ENCODE peak calls at places on chromosomes 11 and 22, in seven cellular contexts. B is lower lobe of right lung; U is CD4-positive, alpha-beta T cell; Y is fibroblast of lung; C is stomach; J is PC-9; S is spleen. R is an unnamed sample.

GRCh38 chr11:126115820-126116319 is 53.2 kb upstream of the CDON start:
- DNase-seq in B (peak; percentile 85), U (no peak), Y (peak; percentile 97), C (peak; percentile 85), J (peak; percentile 75), S (peak; percentile 62), R (peak; percentile 87)

GRCh38 chr22:24165673-24166072 is 15.6 kb upstream of the SUSD2 start:
- DNase-seq in B (no peak), U (no peak), Y (peak; percentile 21), C (no peak), J (no peak), S (no peak), R (no peak)

GRCh38 chr11:65148657-65149056 is 14.3 kb upstream of the SYVN1 start:
- DNase-seq in B (no peak), U (no peak), Y (no peak), C (no peak), J (no peak), S (peak; percentile 39), R (no peak)

GRCh38 chr11:85167038-85167437 is 460.1 kb downstream of the DLG2 start:
- DNase-seq in B (no peak), U (no peak), Y (no peak), C (no peak), J (no peak), S (no peak), R (no peak)

GRCh38 chr22:41742918-41743317 is 43.6 kb downstream of the MEI1 start:
- DNase-seq in B (no peak), U (no peak), Y (no peak), C (no peak), J (no peak), S (no peak), R (no peak)

GRCh38 chr11:126968915-126969314 is 31.7 kb downstream of the KIRREL3 start:
- DNase-seq in B (no peak), U (no peak), Y (no peak), C (no peak), J (no peak), S (no peak), R (no peak)

GRCh38 chr11:487571-488021 is 19.4 kb downstream of the RNH1 start:
- DNase-seq in B (no peak), U (no peak), Y (no peak), C (no peak), J (no peak), S (no peak), R (no peak)

GRCh38 chr11:102115557-102115956 is 5.3 kb downstream of the YAP1 start:
- DNase-seq in B (no peak), U (no peak), Y (peak; percentile 76), C (no peak), J (no peak), S (no peak), R (peak; percentile 75)

GRCh38 chr22:19149047-19149883 is 827 bp downstream of the GSC2 start:
- DNase-seq in B (no peak), U (peak; percentile 30), Y (no peak), C (no peak), J (no peak), S (peak; percentile 76), R (no peak)

GRCh38 chr22:37279469-37279868 is 2.8 kb upstream of the CYTH4 start:
- DNase-seq in B (no peak), U (no peak), Y (no peak), C (no peak), J (no peak), S (peak; percentile 52), R (no peak)

GRCh38 chr11:7511405-7511804 is 2.4 kb upstream of the PPFIBP2 start:
- DNase-seq in B (no peak), U (no peak), Y (no peak), C (peak; percentile 80), J (no peak), S (no peak), R (no peak)

GRCh38 chr11:64725601-64726139 is 2.7 kb upstream of the NRXN2 start:
- DNase-seq in B (no peak), U (no peak), Y (no peak), C (no peak), J (no peak), S (peak; percentile 56), R (no peak)

GRCh38 chr11:57288771-57289579 is 35.8 kb downstream of the TNKS1BP1 start:
- DNase-seq in B (no peak), U (no peak), Y (peak; percentile 62), C (no peak), J (no peak), S (no peak), R (peak; percentile 35)

GRCh38 chr11:128759597-128759996 is 65.7 kb downstream of the FLI1 start:
- DNase-seq in B (no peak), U (no peak), Y (no peak), C (no peak), J (peak; percentile 12), S (no peak), R (peak; percentile 19)

GRCh38 chr11:46499821-46500220 is 94.0 kb downstream of the AMBRA1 start:
- DNase-seq in B (no peak), U (no peak), Y (no peak), C (no peak), J (no peak), S (no peak), R (no peak)

GRCh38 chr11:106958506-106959248 is 59.6 kb downstream of the GUCY1A2 start:
- DNase-seq in B (no peak), U (no peak), Y (peak; percentile 32), C (no peak), J (no peak), S (no peak), R (peak; percentile 19)
- H3K27me3 ChIP-seq in B (no peaks in the 10 kb centered on the region), U (no peaks in the 10 kb centered on the region), Y (no peaks in the 10 kb centered on the region), C (no peaks in the 10 kb centered on the region), J (no peaks in the 10 kb centered on the region), S (no peaks in the 10 kb centered on the region), R (no peaks in the 10 kb centered on the region)

GRCh38 chr11:44363116-44363515 is 53.2 kb upstream of the ALX4 start:
- DNase-seq in B (no peak), U (no peak), Y (no peak), C (no peak), J (no peak), S (no peak), R (no peak)
- H3K27me3 ChIP-seq in B (peaks cover 24% of the 10 kb centered on the region), U (peaks cover 6% of the 10 kb centered on the region), Y (peaks cover 9% of the 10 kb centered on the region), C (peaks cover 58% of the 10 kb centered on the region), J (peaks cover 47% of the 10 kb centered on the region), S (no peaks in the 10 kb centered on the region), R (peaks cover 74% of the 10 kb centered on the region)

GRCh38 chr11:2584434-2584811 is 115.4 kb downstream of the KCNQ1OT1 start:
- DNase-seq in B (no peak), U (no peak), Y (no peak), C (no peak), J (no peak), S (no peak), R (no peak)

GRCh38 chr11:2584812-2585565 is 114.8 kb downstream of the KCNQ1OT1 start:
- DNase-seq in B (peak; percentile 30), U (no peak), Y (no peak), C (peak; percentile 24), J (no peak), S (peak; percentile 71), R (no peak)

GRCh38 chr11:2586091-2586792 is 113.6 kb downstream of the KCNQ1OT1 start:
- DNase-seq in B (peak; percentile 30), U (no peak), Y (no peak), C (peak; percentile 13), J (no peak), S (peak; percentile 59), R (no peak)

GRCh38 chr11:2586793-2587131 is 113.0 kb downstream of the KCNQ1OT1 start:
- DNase-seq in B (peak; percentile 22), U (no peak), Y (no peak), C (no peak), J (no peak), S (no peak), R (no peak)

GRCh38 chr11:2585566-2586090 is 114.2 kb downstream of the KCNQ1OT1 start:
- DNase-seq in B (no peak), U (no peak), Y (no peak), C (peak; percentile 20), J (no peak), S (peak; percentile 61), R (no peak)
- H3K27me3 ChIP-seq in B (no peaks in the 10 kb centered on the region), U (no peaks in the 10 kb centered on the region), Y (no peaks in the 10 kb centered on the region), C (no peaks in the 10 kb centered on the region), J (peaks cover 20% of the 10 kb centered on the region), S (no peaks in the 10 kb centered on the region), R (peaks cover 29% of the 10 kb centered on the region)

GRCh38 chr22:29206372-29207230 is 905 bp downstream of the EMID1 start:
- DNase-seq in B (no peak), U (no peak), Y (no peak), C (no peak), J (no peak), S (no peak), R (no peak)
- H3K27me3 ChIP-seq in B (no peaks in the 10 kb centered on the region), U (peaks cover 47% of the 10 kb centered on the region), Y (peaks cover 33% of the 10 kb centered on the region), C (peaks cover 17% of the 10 kb centered on the region), J (peaks cover 36% of the 10 kb centered on the region), S (no peaks in the 10 kb centered on the region), R (peaks cover 46% of the 10 kb centered on the region)

DNA sequence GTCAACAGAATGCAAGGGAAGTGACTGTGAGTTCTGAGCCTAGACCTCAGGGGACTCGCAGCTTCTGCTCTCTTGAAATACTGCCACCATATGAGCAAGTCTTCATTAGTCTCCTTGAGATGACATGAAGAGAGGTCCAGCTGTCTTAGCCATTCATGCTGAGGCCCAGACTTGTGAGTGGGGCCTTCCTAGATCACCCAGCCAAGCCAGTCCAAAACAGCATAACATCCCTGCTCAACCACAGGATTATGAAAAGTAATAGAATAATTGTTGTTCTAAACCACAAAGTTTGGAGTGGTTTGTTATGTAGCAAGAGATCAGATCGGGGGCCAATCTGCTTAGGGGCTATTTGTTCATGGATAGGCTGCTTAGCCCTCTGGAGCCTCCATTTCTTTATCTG is 54.9 kb upstream of the HTATIP2 start:
- DNase-seq in B (no peak), U (no peak), Y (no peak), C (no peak), J (no peak), S (no peak), R (no peak)
- H3K27me3 ChIP-seq in B (peaks cover 7% of the 10 kb centered on the region), U (peaks cover 4% of the 10 kb centered on the region), Y (no peaks in the 10 kb centered on the region), C (peaks cover 6% of the 10 kb centered on the region), J (peaks cover 64% of the 10 kb centered on the region), S (no peaks in the 10 kb centered on the region), R (peaks cover 36% of the 10 kb centered on the region)

GRCh38 chr11:120648706-120649250 is 137.2 kb downstream of the GRIK4 start:
- DNase-seq in B (no peak), U (no peak), Y (no peak), C (no peak), J (no peak), S (peak; percentile 51), R (no peak)

GRCh38 chr11:120643254-120643653 is 131.7 kb downstream of the GRIK4 start:
- DNase-seq in B (no peak), U (no peak), Y (no peak), C (no peak), J (no peak), S (peak; percentile 56), R (no peak)

GRCh38 chr11:120647681-120648080 is 136.1 kb downstream of the GRIK4 start:
- DNase-seq in B (no peak), U (no peak), Y (no peak), C (no peak), J (peak; percentile 31), S (no peak), R (no peak)

GRCh38 chr11:120645639-120646038 is 134.1 kb downstream of the GRIK4 start:
- DNase-seq in B (no peak), U (no peak), Y (no peak), C (no peak), J (no peak), S (peak; percentile 40), R (no peak)

DNA sequence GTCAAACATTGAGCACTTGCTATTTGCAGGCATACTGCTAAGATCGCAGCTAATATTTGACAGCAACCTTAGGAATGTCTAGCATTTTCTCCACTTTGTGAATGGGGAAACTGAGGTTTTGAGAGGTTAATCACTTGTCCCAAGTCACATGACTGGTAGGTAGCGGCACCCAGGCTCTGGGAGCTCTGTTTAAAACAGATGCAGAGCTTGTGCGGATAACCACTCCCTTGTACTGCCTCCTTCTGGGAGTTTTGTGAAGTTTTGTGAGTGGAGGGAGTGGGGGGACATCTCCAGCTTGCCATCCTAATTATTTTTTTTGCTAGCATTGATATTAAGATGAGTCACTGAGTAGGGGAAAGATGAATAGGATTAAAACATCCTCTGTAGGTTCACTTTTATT is 134.7 kb downstream of the GRIK4 start:
- DNase-seq in B (no peak), U (no peak), Y (no peak), C (no peak), J (no peak), S (peak; percentile 17), R (no peak)
- H3K27me3 ChIP-seq in B (no peaks in the 10 kb centered on the region), U (no peaks in the 10 kb centered on the region), Y (no peaks in the 10 kb centered on the region), C (peaks cover 36% of the 10 kb centered on the region), J (peaks cover 100% of the 10 kb centered on the region), S (no peaks in the 10 kb centered on the region), R (peaks cover 60% of the 10 kb centered on the region)

R was measured in adipocyte.